ENCODE peak calls at places on chromosome 21, in eight cellular contexts. C is fibroblast of lung, D is heart right ventricle, O is dorsolateral prefrontal cortex, J is astrocyte of the spinal cord, F is SK-N-SH, B is choroid plexus epithelial cell, M is BJ. P is an unnamed sample.

GRCh38 chr21:42731264-42732032 is 78.0 kb downstream of the PDE9A start:
- DNase-seq in C (no peak), D (no peak), O (no peak), J (no peak), F (no peak), B (no peak), M (no peak), P (no peak)

GRCh38 chr21:17679002-17679600 is 66.4 kb upstream of the BTG3 start:
- DNase-seq in C (peak; percentile 65), D (no peak), O (no peak), J (peak; percentile 75), F (peak; percentile 56), B (peak; percentile 91), M (peak; percentile 16), P (no peak)

GRCh38 chr21:43372663-43373386 is 54.1 kb downstream of the SIK1 start:
- DNase-seq in C (peak; percentile 25), D (no peak), O (no peak), J (no peak), F (no peak), B (no peak), M (no peak), P (no peak)

GRCh38 chr21:16572032-16572431 is 842.2 kb downstream of the USP25 start:
- DNase-seq in C (peak; percentile 84), D (no peak), O (no peak), J (peak; percentile 63), F (no peak), B (peak; percentile 54), M (no peak), P (no peak)

GRCh38 chr21:36615274-36615964 is 83.5 kb upstream of the SIM2 start:
- DNase-seq in C (no peak), D (no peak), O (no peak), J (no peak), F (no peak), B (no peak), M (no peak), P (no peak)

GRCh38 chr21:38413958-38414506 is 84.2 kb downstream of the ERG start:
- DNase-seq in C (no peak), D (no peak), O (no peak), J (peak; percentile 23), F (no peak), B (peak; percentile 35), M (no peak), P (no peak)

GRCh38 chr21:32826317-32827167 is 55.0 kb upstream of the PAXBP1 start:
- DNase-seq in C (peak; percentile 58), D (peak; percentile 23), O (peak; percentile 48), J (peak; percentile 55), F (peak; percentile 49), B (peak; percentile 84), M (no peak), P (peak; percentile 14)

GRCh38 chr21:25024639-25025038 is 582.6 kb downstream of the MRPL39 start:
- DNase-seq in C (no peak), D (no peak), O (no peak), J (no peak), F (no peak), B (no peak), M (no peak), P (no peak)

GRCh38 chr21:34994646-34995631 is 54.2 kb downstream of the RUNX1 start:
- DNase-seq in C (no peak), D (no peak), O (no peak), J (no peak), F (no peak), B (no peak), M (no peak), P (no peak)

GRCh38 chr21:44485254-44485793 is 30.0 kb downstream of the LRRC3 start:
- DNase-seq in C (no peak), D (no peak), O (no peak), J (peak; percentile 6), F (peak; percentile 83), B (peak; percentile 20), M (no peak), P (peak; percentile 57)

GRCh38 chr21:35336534-35336933 is 287.4 kb upstream of the RUNX1 start:
- DNase-seq in C (no peak), D (no peak), O (no peak), J (no peak), F (no peak), B (no peak), M (no peak), P (no peak)

GRCh38 chr21:35882791-35883240 is 177.5 kb downstream of the SETD4 start:
- DNase-seq in C (peak; percentile 48), D (no peak), O (no peak), J (no peak), F (no peak), B (peak; percentile 24), M (peak; percentile 37), P (no peak)

GRCh38 chr21:36499578-36500471 is 19.9 kb upstream of the CLDN14 start:
- DNase-seq in C (peak; percentile 45), D (no peak), O (no peak), J (peak; percentile 16), F (no peak), B (peak; percentile 72), M (peak; percentile 31), P (no peak)

GRCh38 chr21:14957836-14958235 is 107.0 kb downstream of the NRIP1 start:
- DNase-seq in C (no peak), D (no peak), O (no peak), J (no peak), F (no peak), B (no peak), M (no peak), P (no peak)

GRCh38 chr21:42560517-42561179 is 47.0 kb downstream of the SLC37A1 start:
- DNase-seq in C (no peak), D (no peak), O (no peak), J (no peak), F (no peak), B (no peak), M (no peak), P (no peak)

GRCh38 chr21:32782698-32783097 is 11.1 kb upstream of the PAXBP1 start:
- DNase-seq in C (no peak), D (no peak), O (no peak), J (no peak), F (no peak), B (no peak), M (no peak), P (no peak)

GRCh38 chr21:45849651-45850050 is 131.9 kb upstream of the COL6A1 start:
- DNase-seq in C (no peak), D (no peak), O (no peak), J (no peak), F (no peak), B (no peak), M (no peak), P (no peak)

GRCh38 chr21:45848352-45848751 is 133.2 kb upstream of the COL6A1 start:
- DNase-seq in C (no peak), D (no peak), O (no peak), J (no peak), F (no peak), B (no peak), M (no peak), P (no peak)

GRCh38 chr21:45846373-45847160 is 135.0 kb upstream of the COL6A1 start:
- DNase-seq in C (peak; percentile 29), D (peak; percentile 20), O (peak; percentile 58), J (peak; percentile 27), F (no peak), B (no peak), M (no peak), P (no peak)

GRCh38 chr21:45848805-45849204 is 132.8 kb upstream of the COL6A1 start:
- DNase-seq in C (no peak), D (no peak), O (no peak), J (no peak), F (no peak), B (no peak), M (no peak), P (no peak)

GRCh38 chr21:45847870-45848269 is 133.7 kb upstream of the COL6A1 start:
- DNase-seq in C (peak; percentile 30), D (no peak), O (no peak), J (peak; percentile 32), F (no peak), B (no peak), M (no peak), P (no peak)
- TF ChIP-seq CTCF in C (no peak), D (no peak), O (no peak), J (no peak), F (no peak), B (no peak), M (peak; percentile 7), P (no peak)

DNA sequence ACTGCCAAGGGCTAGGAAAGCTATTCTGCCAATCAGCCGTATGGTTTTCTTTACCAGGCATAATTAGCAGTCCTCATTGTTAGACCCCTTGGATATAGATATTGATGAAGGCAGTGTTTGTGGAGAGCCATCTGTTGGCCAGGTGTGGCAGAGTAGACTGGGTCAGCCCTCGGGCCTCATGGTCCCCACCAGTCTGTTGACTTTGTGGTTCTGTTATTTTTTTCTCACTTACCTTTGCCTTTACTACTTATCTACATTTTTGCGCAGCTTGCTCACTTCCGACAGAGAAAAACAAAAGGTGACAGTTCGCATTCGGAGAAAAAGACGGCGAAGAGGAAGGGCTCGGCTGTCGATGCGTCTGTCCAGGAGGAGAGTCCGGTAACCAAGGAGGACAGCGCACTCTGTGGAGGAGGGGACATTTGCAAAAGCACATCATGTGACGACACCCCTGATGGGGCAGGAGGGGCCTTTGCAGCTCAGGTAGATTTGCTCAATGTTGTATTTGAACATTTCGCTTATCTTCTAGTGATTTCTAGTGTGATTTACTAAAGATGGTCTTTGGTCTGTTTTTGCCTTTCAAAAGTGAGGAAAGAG is 2.3 kb downstream of the PCNT start:
- DNase-seq in C (no peak), D (no peak), O (no peak), J (no peak), F (no peak), B (no peak), M (no peak), P (no peak)
- TF ChIP-seq CTCF in C (no peak), D (no peak), O (no peak), J (no peak), F (peak; percentile 20), B (no peak), M (no peak), P (no peak)

GRCh38 chr21:19507682-19508260 is 1104.2 kb upstream of the TMPRSS15 start:
- DNase-seq in C (no peak), D (no peak), O (no peak), J (no peak), F (peak; percentile 20), B (peak; percentile 52), M (no peak), P (no peak)
- TF ChIP-seq CTCF in C (no peak), D (no peak), O (peak; percentile 11), J (peak; percentile 8), F (peak; percentile 34), B (peak; percentile 58), M (no peak), P (peak; percentile 42)

DNA sequence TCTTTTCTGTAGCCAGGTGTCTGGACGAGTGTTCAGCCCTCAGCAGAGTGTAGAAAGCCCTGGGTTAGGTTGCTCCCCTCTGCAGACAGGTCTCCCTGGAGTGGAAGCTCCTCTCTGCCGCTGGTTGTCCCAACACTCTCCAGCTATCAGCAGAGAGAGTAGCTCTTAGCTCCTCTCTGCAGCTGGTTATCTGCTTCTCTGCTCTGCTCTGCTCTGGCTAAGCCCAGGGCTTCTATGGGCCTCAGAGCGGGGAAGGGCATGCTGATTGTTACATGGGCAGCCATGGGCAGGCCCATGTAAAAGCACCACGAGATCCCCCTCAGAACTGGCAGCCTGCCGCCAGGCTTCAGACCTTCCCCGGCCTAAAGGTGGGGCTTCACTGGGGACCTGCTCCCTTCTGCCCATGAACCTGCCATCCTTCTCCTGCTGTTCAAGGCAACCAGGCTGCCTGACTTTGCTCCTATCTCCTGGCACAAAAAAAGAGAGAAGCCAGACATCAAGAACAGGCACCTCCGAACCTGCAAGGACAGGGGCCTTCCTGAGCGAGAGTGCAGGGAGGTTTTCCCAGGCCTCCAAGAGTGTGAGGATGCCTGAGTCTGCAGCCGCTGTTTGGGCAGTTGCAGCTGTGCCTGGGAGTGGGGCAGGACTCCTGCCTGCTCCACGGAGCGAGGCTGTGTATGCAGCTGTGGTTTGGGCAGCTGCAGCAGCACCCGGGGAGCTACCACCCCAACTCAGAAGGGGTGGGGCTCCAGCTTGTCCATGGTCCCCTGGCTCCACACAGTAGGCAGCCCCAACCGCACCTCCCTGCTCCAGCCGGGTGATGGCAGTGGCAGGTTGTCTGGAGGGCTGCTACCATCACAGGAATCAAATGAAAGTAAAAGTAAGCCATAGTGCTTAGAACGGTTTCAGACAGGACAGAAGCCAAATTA is 973.7 kb downstream of the LTN1 start:
- DNase-seq in C (no peak), D (no peak), O (peak; percentile 78), J (no peak), F (no peak), B (peak; percentile 26), M (no peak), P (no peak)
- TF ChIP-seq CTCF in C (no peak), D (no peak), O (no peak), J (peak; percentile 19), F (peak; percentile 22), B (peak; percentile 40), M (no peak), P (no peak)

P was measured in nephron progenitor cell.